ENCODE peak calls at places on chromosomes 6 and 20, in eight cellular contexts. S, W, B, G, D, A, E and K are unnamed samples.

GRCh38 chr6:155706341-155706740 is 250.7 kb upstream of the NOX3 start:
- DNase-seq in S (no peak), W (no peak), B (no peak), G (peak; percentile 1), D (no peak), A (no peak), E (no peak), K (no peak)

GRCh38 chr20:20184149-20184548 is 131.8 kb downstream of the CFAP61 start:
- DNase-seq in S (no peak), W (no peak), B (no peak), G (no peak), D (no peak), A (no peak), E (no peak), K (no peak)

GRCh38 chr6:20367716-20368485 is 33.8 kb upstream of the E2F3 start:
- DNase-seq in S (no peak), W (no peak), B (no peak), G (peak; percentile 34), D (no peak), A (no peak), E (peak; percentile 16), K (no peak)

GRCh38 chr6:73803562-73804221 is 107.7 kb downstream of the CD109 start:
- DNase-seq in S (no peak), W (no peak), B (peak; percentile 44), G (peak; percentile 98), D (no peak), A (no peak), E (peak; percentile 95), K (no peak)

GRCh38 chr6:28597217-28597835 is 71.6 kb downstream of the GPX5 start:
- DNase-seq in S (no peak), W (no peak), B (no peak), G (peak; percentile 54), D (no peak), A (no peak), E (peak; percentile 53), K (no peak)

GRCh38 chr6:28907394-28907793 is 16.4 kb downstream of the TRIM27 start:
- DNase-seq in S (no peak), W (no peak), B (no peak), G (peak; percentile 96), D (no peak), A (no peak), E (peak; percentile 73), K (no peak)

GRCh38 chr6:157656437-157657005 is 166.5 kb upstream of the SNX9 start:
- DNase-seq in S (no peak), W (no peak), B (no peak), G (peak; percentile 51), D (no peak), A (no peak), E (peak; percentile 24), K (no peak)

GRCh38 chr6:84728602-84729001 is 35.8 kb downstream of the TBX18 start:
- DNase-seq in S (no peak), W (no peak), B (peak; percentile 4), G (no peak), D (no peak), A (no peak), E (no peak), K (no peak)

GRCh38 chr6:134345780-134346179 is 27.9 kb upstream of the SGK1 start:
- DNase-seq in S (no peak), W (no peak), B (no peak), G (no peak), D (no peak), A (no peak), E (no peak), K (no peak)

GRCh38 chr20:31593221-31594001 is 11.7 kb upstream of the ID1 start:
- DNase-seq in S (no peak), W (peak; percentile 93), B (no peak), G (peak; percentile 89), D (no peak), A (peak; percentile 89), E (peak; percentile 85), K (no peak)

GRCh38 chr6:6546318-6547110 is 42.0 kb upstream of the LY86 start:
- DNase-seq in S (peak; percentile 27), W (peak; percentile 47), B (peak; percentile 47), G (peak; percentile 37), D (no peak), A (peak; percentile 84), E (peak; percentile 19), K (no peak)

GRCh38 chr6:127891731-127892326 is 9.0 kb downstream of the THEMIS start:
- DNase-seq in S (no peak), W (no peak), B (no peak), G (no peak), D (no peak), A (no peak), E (no peak), K (no peak)

GRCh38 chr20:276620-277495 is 13.7 kb downstream of the C20orf96 start:
- DNase-seq in S (no peak), W (peak; percentile 14), B (no peak), G (no peak), D (no peak), A (no peak), E (no peak), K (no peak)

GRCh38 chr20:62473200-62473585 is 2.6 kb downstream of the GATA5 start:
- DNase-seq in S (no peak), W (no peak), B (no peak), G (no peak), D (no peak), A (no peak), E (no peak), K (no peak)

GRCh38 chr20:47319517-47320252 is 36.8 kb downstream of the ZMYND8 start:
- DNase-seq in S (peak; percentile 52), W (no peak), B (no peak), G (peak; percentile 87), D (no peak), A (peak; percentile 72), E (peak; percentile 66), K (no peak)

DNA sequence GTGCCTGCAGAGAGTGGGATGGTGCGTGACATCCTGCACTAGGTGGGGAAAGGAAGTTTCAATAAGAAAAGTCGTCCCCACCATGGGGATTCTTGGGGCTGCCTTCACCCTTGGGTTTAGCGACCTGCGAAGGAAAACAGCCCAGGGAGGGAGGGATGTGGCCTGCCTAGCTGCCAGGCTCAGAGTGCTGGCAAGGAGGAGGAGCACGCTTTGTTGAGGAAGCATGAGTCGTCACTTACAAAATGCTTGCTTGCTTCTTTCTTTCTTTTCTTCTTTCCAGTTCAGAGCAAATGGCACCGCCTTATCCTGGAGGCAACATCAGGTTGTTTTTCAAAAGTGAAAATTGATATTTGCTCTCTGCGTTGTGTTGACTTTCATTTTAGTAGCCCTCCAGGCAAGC is 123.2 kb downstream of the TFAP2C start:
- DNase-seq in S (no peak), W (no peak), B (no peak), G (no peak), D (no peak), A (no peak), E (peak; percentile 44), K (no peak)
- H3K27me3 ChIP-seq in S (no peaks in the 10 kb centered on the region), W (no peaks in the 10 kb centered on the region), B (peaks cover 6% of the 10 kb centered on the region), G (no peaks in the 10 kb centered on the region), D (no peaks in the 10 kb centered on the region), A (peaks cover 82% of the 10 kb centered on the region), E (peaks cover 51% of the 10 kb centered on the region), K (no peaks in the 10 kb centered on the region)

DNA sequence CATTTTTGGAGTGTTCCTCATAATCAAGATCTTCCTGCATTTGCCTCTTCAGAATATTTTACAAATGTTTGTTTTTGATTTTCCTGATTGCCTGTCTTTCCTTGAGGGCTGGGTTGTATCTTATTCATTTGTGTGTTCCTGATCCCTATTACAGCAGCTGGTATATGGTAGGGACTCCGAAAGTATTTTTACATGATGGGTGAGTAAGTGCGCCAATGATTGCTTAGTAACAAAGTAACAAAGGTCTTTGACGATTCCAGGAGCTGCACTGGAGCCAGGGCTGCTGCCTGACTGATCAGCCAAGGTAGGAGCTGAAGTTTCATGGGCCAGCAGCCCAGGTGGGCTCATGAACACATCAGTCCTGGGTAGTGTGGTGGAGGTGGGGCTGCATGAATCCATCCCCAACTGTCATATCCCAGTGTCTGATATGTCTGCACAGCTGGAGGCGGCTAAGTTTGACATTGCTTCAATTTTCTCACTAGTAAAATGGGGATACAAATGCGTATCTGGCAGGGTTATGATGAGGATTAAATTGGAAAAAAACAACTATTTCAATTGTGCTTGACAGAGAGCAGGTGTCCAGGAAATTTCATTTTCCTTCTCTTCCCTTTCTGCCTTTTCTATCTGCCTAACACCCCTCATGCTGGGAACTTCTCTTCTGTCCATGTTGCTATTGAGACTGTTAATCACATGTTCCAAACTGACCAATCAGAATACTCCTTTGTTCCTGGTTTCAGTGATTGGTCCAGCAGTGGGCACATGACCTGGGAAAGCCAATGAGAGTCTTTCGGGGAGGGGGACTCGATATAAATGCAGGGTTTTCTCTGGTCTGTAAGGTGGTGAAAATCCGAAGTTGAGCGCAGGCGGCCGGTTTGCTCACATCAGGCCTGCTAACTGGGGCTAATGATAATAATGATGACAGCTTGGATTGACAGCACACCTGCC is 90.7 kb downstream of the CDH26 start:
- DNase-seq in S (no peak), W (no peak), B (no peak), G (no peak), D (no peak), A (no peak), E (no peak), K (no peak)
- H3K4me1 ChIP-seq in S (peaks cover 2% of the 10 kb centered on the region), W (no peaks in the 10 kb centered on the region), B (no peaks in the 10 kb centered on the region), G (no peaks in the 10 kb centered on the region), D (peaks cover 3% of the 10 kb centered on the region), A (peaks cover 51% of the 10 kb centered on the region), E (peaks cover 14% of the 10 kb centered on the region), K (no peaks in the 10 kb centered on the region)

GRCh38 chr20:38658879-38659612 is 57.4 kb downstream of the ARHGAP40 start:
- DNase-seq in S (no peak), W (no peak), B (no peak), G (no peak), D (no peak), A (no peak), E (peak; percentile 33), K (peak; percentile 36)
- H3K27me3 ChIP-seq in S (no peaks in the 10 kb centered on the region), W (no peaks in the 10 kb centered on the region), B (peaks cover 24% of the 10 kb centered on the region), G (no peaks in the 10 kb centered on the region), D (peaks cover 16% of the 10 kb centered on the region), A (peaks cover 79% of the 10 kb centered on the region), E (peaks cover 48% of the 10 kb centered on the region), K (no peaks in the 10 kb centered on the region)

GRCh38 chr6:129112591-129112990 is 229.7 kb downstream of the LAMA2 start:
- DNase-seq in S (no peak), W (no peak), B (no peak), G (no peak), D (no peak), A (no peak), E (no peak), K (no peak)

GRCh38 chr6:129113637-129114036 is 230.7 kb downstream of the LAMA2 start:
- DNase-seq in S (no peak), W (no peak), B (no peak), G (no peak), D (no peak), A (no peak), E (no peak), K (no peak)

GRCh38 chr6:129117355-129117754 is 234.4 kb downstream of the LAMA2 start:
- DNase-seq in S (no peak), W (no peak), B (no peak), G (no peak), D (no peak), A (no peak), E (no peak), K (no peak)

GRCh38 chr6:129115491-129115890 is 232.6 kb downstream of the LAMA2 start:
- DNase-seq in S (no peak), W (no peak), B (no peak), G (no peak), D (no peak), A (no peak), E (no peak), K (no peak)

DNA sequence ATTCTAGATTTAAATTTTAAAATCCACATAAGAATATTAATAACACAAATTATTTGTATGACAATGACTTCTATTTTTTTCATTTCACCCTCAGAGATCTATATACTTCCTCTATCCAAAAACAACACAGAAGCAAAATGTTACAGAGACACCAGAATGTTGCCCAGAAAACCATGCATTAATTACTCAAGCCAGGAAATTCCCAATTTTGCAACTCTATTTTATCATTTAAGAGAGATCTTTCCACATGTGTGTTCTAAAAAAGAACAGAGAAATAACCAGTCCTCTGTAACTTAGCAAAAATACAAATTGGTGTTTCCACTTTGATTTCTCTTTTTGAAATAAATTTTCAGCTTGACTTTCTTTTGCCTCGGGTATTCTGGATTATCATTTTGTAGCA is 232.1 kb downstream of the LAMA2 start:
- DNase-seq in S (no peak), W (no peak), B (no peak), G (no peak), D (no peak), A (no peak), E (peak; percentile 61), K (no peak)
- H3K4me1 ChIP-seq in S (peaks cover 9% of the 10 kb centered on the region), W (no peaks in the 10 kb centered on the region), B (no peaks in the 10 kb centered on the region), G (no peaks in the 10 kb centered on the region), D (no peaks in the 10 kb centered on the region), A (no peaks in the 10 kb centered on the region), E (peaks cover 81% of the 10 kb centered on the region), K (no peaks in the 10 kb centered on the region)